ENCODE peak calls at places on chromosomes 11 and 22, in ten cellular contexts. Z is left ventricle myocardium inferior, C is H1, R is keratinocyte, H is dorsolateral prefrontal cortex, K is progenitor cell of endocrine pancreas, U is right atrium auricular region, Q is K562, M is hepatocyte, S is OCI-LY7. P is an unnamed sample.

GRCh38 chr11:13966486-13966885 is 4.0 kb downstream of the SPON1 start:
- DNase-seq in S (no peak), R (no peak), U (no peak), Q (no peak), M (no peak), K (no peak), H (no peak), Z (no peak), C (no peak), P (no peak)

GRCh38 chr11:74322667-74323066 is 11.2 kb upstream of the P4HA3 start:
- DNase-seq in K (no peak), H (peak), S (no peak), C (no peak), Q (no peak), Z (peak), M (no peak), R (no peak), U (peak), P (no peak)

GRCh38 chr22:44085743-44086741 is 61.9 kb downstream of the PARVB start:
- DNase-seq in H (no peak), Q (peak), C (no peak), K (no peak), R (peak), S (peak), M (peak), Z (peak), U (peak), P (no peak)

GRCh38 chr22:20143883-20144665 is 6.8 kb downstream of the CCDC188 start:
- DNase-seq in M (no peak), R (no peak), S (no peak), Q (no peak), C (no peak), Z (no peak), H (no peak), U (no peak), K (no peak), P (no peak)

GRCh38 chr11:8719260-8720190 is 36.9 kb downstream of the RPL27A start:
- DNase-seq in S (no peak), H (no peak), U (peak), Q (no peak), C (no peak), K (no peak), Z (peak), M (peak), R (peak), P (no peak)

GRCh38 chr11:224424-224823 is 11.7 kb downstream of the SIRT3 start:
- DNase-seq in M (no peak), U (no peak), R (no peak), Q (no peak), H (no peak), S (no peak), C (no peak), Z (no peak), K (no peak), P (no peak)

GRCh38 chr11:46112961-46113617 is 8.2 kb downstream of the PHF21A start:
- DNase-seq in Z (no peak), R (no peak), U (no peak), C (no peak), K (no peak), S (peak), M (peak), H (no peak), Q (peak), P (peak)

GRCh38 chr11:116357769-116358544 is 414.8 kb downstream of the BUD13 start:
- DNase-seq in H (no peak), R (no peak), S (no peak), C (peak), Z (no peak), M (peak), K (peak), Q (peak), U (no peak), P (no peak)

GRCh38 chr11:117856892-117857291 is 19.6 kb downstream of the FXYD6 start:
- DNase-seq in Z (no peak), U (peak), Q (no peak), M (no peak), H (no peak), S (no peak), R (no peak), K (no peak), C (no peak), P (no peak)

GRCh38 chr22:41526802-41527799 is 17.2 kb downstream of the POLR3H start:
- DNase-seq in S (peak), R (no peak), U (no peak), Z (peak), H (no peak), C (peak), M (peak), K (no peak), Q (peak), P (peak)

GRCh38 chr11:89405629-89406028 is 85.5 kb downstream of the NOX4 start:
- DNase-seq in Z (no peak), Q (no peak), H (no peak), C (no peak), R (no peak), K (no peak), U (no peak), M (no peak), S (no peak), P (no peak)

GRCh38 chr11:63023851-63024648 is 8.4 kb upstream of the SLC22A8 start:
- DNase-seq in U (peak), Q (peak), M (peak), R (no peak), C (peak), S (peak), Z (peak), K (peak), H (peak), P (peak)

GRCh38 chr11:132438418-132438817 is 1068.0 kb downstream of the NTM start:
- DNase-seq in K (no peak), U (no peak), R (no peak), Z (no peak), C (no peak), S (no peak), H (no peak), M (no peak), Q (no peak), P (no peak)

GRCh38 chr11:70796601-70797000 is 398.3 kb downstream of the CTTN start:
- DNase-seq in M (no peak), C (peak), R (no peak), S (no peak), H (no peak), U (no peak), Q (peak), Z (no peak), K (no peak), P (no peak)

GRCh38 chr11:108734956-108735559 is 70.2 kb downstream of the DDX10 start:
- DNase-seq in R (no peak), K (no peak), M (peak), C (no peak), Z (no peak), U (no peak), S (peak), H (no peak), Q (peak), P (no peak)

GRCh38 chr11:61700221-61700620 is 20.0 kb downstream of the DAGLA start:
- DNase-seq in K (no peak), Q (peak), M (peak), R (no peak), C (no peak), Z (no peak), H (no peak), U (no peak), S (no peak), P (no peak)

GRCh38 chr11:1994121-1994520 is 3.5 kb downstream of the H19 start:
- DNase-seq in Q (no peak), M (no peak), C (peak), S (no peak), U (peak), H (no peak), K (no peak), R (no peak), Z (no peak), P (no peak)

GRCh38 chr11:120911943-120912342 is 112.0 kb upstream of the TBCEL start:
- DNase-seq in R (no peak), U (no peak), C (no peak), Z (no peak), Q (no peak), M (no peak), S (no peak), K (no peak), H (no peak), P (no peak)

GRCh38 chr11:120909676-120910215 is 114.2 kb upstream of the TBCEL start:
- DNase-seq in Q (no peak), M (no peak), R (no peak), K (no peak), H (no peak), C (no peak), S (no peak), U (no peak), Z (no peak), P (no peak)

GRCh38 chr11:120914021-120914420 is 109.9 kb upstream of the TBCEL start:
- DNase-seq in M (no peak), H (no peak), S (no peak), Q (no peak), U (no peak), C (no peak), K (no peak), Z (no peak), R (no peak), P (no peak)

GRCh38 chr11:120912915-120913314 is 111.0 kb upstream of the TBCEL start:
- DNase-seq in M (no peak), Q (no peak), R (no peak), C (no peak), H (no peak), S (no peak), Z (no peak), K (no peak), U (no peak), P (no peak)

DNA sequence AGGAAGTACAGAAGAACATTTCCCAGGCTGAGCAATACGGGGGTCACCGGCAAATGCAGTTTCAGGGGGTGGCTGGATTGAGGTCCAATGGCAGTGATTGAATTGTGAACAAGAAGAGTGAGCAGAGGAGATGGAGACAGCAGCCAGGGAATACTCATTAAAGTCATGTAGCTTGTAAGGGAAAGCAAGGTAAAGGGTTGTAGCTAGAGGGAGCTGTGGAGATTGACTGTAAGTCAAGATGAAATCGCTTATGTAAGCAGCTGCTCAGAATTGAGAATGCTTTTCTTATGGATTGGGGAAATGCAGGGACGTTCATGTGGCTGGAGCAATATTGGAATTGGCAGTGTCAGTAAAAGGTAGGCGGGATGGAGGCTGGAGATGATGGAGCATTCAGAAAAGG is 111.4 kb upstream of the TBCEL start:
- DNase-seq in Z (no peak), K (no peak), R (no peak), C (no peak), S (peak), H (no peak), M (peak), U (no peak), Q (no peak), P (no peak)
- TF ChIP-seq CTCF in Z (peak), K (peak), R (peak), C (peak), S (peak), H (peak), M (peak), U (no peak), Q (peak), P (peak)

GRCh38 chr22:31800065-31800464 is 46.2 kb downstream of the DEPDC5 start:
- DNase-seq in M (no peak), U (no peak), K (no peak), R (peak), Q (no peak), S (no peak), H (no peak), Z (no peak), C (no peak), P (no peak)
- TF ChIP-seq CTCF in M (no peak), U (no peak), K (no peak), R (no peak), Q (no peak), S (no peak), H (no peak), Z (no peak), C (no peak), P (no peak)

GRCh38 chr11:27234961-27235360 is 128.1 kb downstream of the CCDC34 start:
- DNase-seq in K (no peak), R (no peak), C (no peak), H (no peak), Z (no peak), M (no peak), U (no peak), Q (no peak), S (no peak), P (no peak)

GRCh38 chr11:27237641-27238040 is 125.4 kb downstream of the CCDC34 start:
- DNase-seq in C (no peak), R (no peak), K (no peak), Q (no peak), Z (no peak), S (no peak), M (peak), U (no peak), H (no peak), P (no peak)

GRCh38 chr11:27231519-27231918 is 131.5 kb downstream of the CCDC34 start:
- DNase-seq in M (no peak), C (no peak), H (no peak), K (no peak), S (no peak), Z (no peak), R (no peak), U (no peak), Q (no peak), P (no peak)

GRCh38 chr11:27233654-27234042 is 129.4 kb downstream of the CCDC34 start:
- DNase-seq in Z (no peak), M (no peak), U (no peak), C (no peak), K (no peak), Q (no peak), R (no peak), S (no peak), H (no peak), P (no peak)

GRCh38 chr11:27234043-27234668 is 128.9 kb downstream of the CCDC34 start:
- DNase-seq in Z (peak), K (no peak), M (peak), S (peak), H (no peak), U (peak), C (no peak), R (no peak), Q (no peak), P (no peak)
- TF ChIP-seq CTCF in Z (no peak), K (no peak), M (no peak), S (peak), H (no peak), U (no peak), C (no peak), R (no peak), Q (no peak), P (no peak)

DNA sequence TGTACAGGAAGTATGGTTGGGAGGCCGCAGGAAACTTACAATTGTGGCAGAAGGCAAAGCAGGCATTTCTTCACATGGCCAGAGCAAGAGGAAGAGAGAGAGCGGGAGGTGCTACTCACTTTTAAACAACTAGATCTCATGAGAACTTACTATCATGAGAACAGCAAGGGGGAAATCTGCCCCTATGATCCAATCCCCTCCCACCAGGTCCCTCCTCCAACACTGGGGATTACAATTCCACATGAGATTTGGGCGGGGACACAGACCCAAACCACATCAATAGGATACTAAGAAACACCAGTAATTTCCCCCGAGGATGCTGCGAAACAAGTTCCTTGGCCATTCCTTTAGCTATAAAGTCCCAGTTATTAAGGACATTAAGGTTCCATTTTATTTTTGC is 94.1 kb upstream of the SC5D start:
- DNase-seq in M (no peak), R (no peak), S (peak), U (no peak), Z (no peak), K (no peak), H (no peak), C (no peak), Q (no peak), P (no peak)
- TF ChIP-seq CTCF in M (no peak), R (no peak), S (no peak), U (no peak), Z (no peak), K (no peak), H (no peak), C (no peak), Q (no peak), P (no peak)

DNA sequence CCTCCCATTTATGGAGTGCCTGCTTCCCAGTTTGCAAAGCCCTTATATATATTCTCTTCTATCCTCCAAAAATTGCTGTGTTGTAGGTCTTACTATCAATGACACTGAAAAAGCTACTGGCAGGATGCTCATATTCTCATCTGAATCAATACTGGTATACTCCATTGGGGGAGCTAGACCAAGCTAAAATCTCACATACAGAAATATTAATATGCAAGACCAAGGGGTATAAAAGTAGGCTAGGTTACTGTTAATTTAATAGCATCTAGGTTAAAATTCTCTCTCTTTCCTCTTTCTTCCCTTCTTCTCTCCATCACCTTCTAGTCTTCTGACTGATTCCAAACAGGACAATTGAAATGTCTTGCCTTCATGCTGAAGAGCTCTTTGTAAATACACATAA is 17.1 kb upstream of the BDNF start:
- DNase-seq in U (no peak), Q (peak), R (no peak), S (no peak), H (no peak), Z (no peak), K (no peak), M (no peak), C (no peak), P (no peak)
- TF ChIP-seq CTCF in U (no peak), Q (peak), R (peak), S (peak), H (peak), Z (no peak), K (peak), M (peak), C (peak), P (peak)

GRCh38 chr11:86418929-86419328 is 44.2 kb downstream of the CCDC81 start:
- DNase-seq in H (no peak), Z (no peak), Q (no peak), M (no peak), C (no peak), R (no peak), S (peak), K (no peak), U (no peak), P (no peak)
- TF ChIP-seq CTCF in H (no peak), Z (no peak), Q (peak), M (peak), C (peak), R (peak), S (peak), K (peak), U (no peak), P (peak)

GRCh38 chr22:36871669-36872081 is 10.9 kb downstream of the NCF4 start:
- DNase-seq in K (no peak), Q (no peak), M (peak), Z (no peak), R (peak), S (no peak), C (no peak), U (no peak), H (no peak), P (no peak)
- TF ChIP-seq CTCF in K (no peak), Q (no peak), M (no peak), Z (no peak), R (no peak), S (no peak), C (peak), U (no peak), H (no peak), P (no peak)

GRCh38 chr11:77776455-77776854 is 44.1 kb downstream of the RSF1 start:
- DNase-seq in M (no peak), Z (no peak), S (peak), C (no peak), Q (peak), H (no peak), R (no peak), K (no peak), U (no peak), P (no peak)
- TF ChIP-seq CTCF in M (peak), Z (peak), S (peak), C (no peak), Q (peak), H (peak), R (peak), K (peak), U (no peak), P (peak)

P was measured in D721Med.